ENCODE peak calls at places on chromosome 5, in seven cellular contexts. B is GM12878, T is K562, I is GM12892, V is H1, D is SK-N-SH, L is HepG2. E is an unnamed sample.

GRCh38 chr5:4994994-4995393 is 145.1 kb upstream of the ADAMTS16 start:
- DNase-seq in B (no peak), T (no peak), I (no peak), V (no peak), D (no peak), L (no peak), E (no peak)

GRCh38 chr5:141430332-141431113 is at the start of gene PCDHGA12:
- DNase-seq in B (peak), T (peak), I (no peak), V (no peak), D (no peak), L (peak), E (no peak)

GRCh38 chr5:77430726-77431125 is 61.4 kb downstream of the WDR41 start:
- DNase-seq in B (no peak), T (no peak), I (no peak), V (no peak), D (no peak), L (no peak), E (no peak)

GRCh38 chr5:56807698-56808097 is 7.7 kb upstream of the MAP3K1 start:
- DNase-seq in B (no peak), T (no peak), I (no peak), V (no peak), D (no peak), L (no peak), E (no peak)

GRCh38 chr5:74028406-74028805 is 402.4 kb downstream of the ARHGEF28 start:
- DNase-seq in B (no peak), T (no peak), I (no peak), V (no peak), D (no peak), L (no peak), E (no peak)

GRCh38 chr5:36300181-36300926 is 1.3 kb downstream of the RANBP3L start:
- DNase-seq in B (no peak), T (no peak), I (no peak), V (no peak), D (no peak), L (no peak), E (no peak)

GRCh38 chr5:142826741-142827492 is 56.7 kb downstream of the ARHGAP26 start:
- DNase-seq in B (no peak), T (no peak), I (no peak), V (no peak), D (no peak), L (no peak), E (no peak)

GRCh38 chr5:140182075-140182709 is 7.2 kb downstream of the CYSTM1 start:
- DNase-seq in B (no peak), T (no peak), I (no peak), V (no peak), D (no peak), L (no peak), E (no peak)

GRCh38 chr5:84623034-84623433 is 238.4 kb upstream of the EDIL3 start:
- DNase-seq in B (no peak), T (no peak), I (no peak), V (no peak), D (no peak), L (no peak), E (no peak)

GRCh38 chr5:6819521-6819920 is 106.3 kb downstream of the TENT4A start:
- DNase-seq in B (no peak), T (no peak), I (no peak), V (no peak), D (no peak), L (no peak), E (no peak)

GRCh38 chr5:151058891-151059611 is 21.8 kb downstream of the TNIP1 start:
- DNase-seq in B (no peak), T (no peak), I (no peak), V (no peak), D (no peak), L (no peak), E (no peak)

GRCh38 chr5:173834070-173834771 is 53.9 kb upstream of the CPEB4 start:
- DNase-seq in B (no peak), T (no peak), I (no peak), V (no peak), D (no peak), L (no peak), E (no peak)

GRCh38 chr5:10832987-10833386 is 72.0 kb upstream of the DAP start:
- DNase-seq in B (no peak), T (no peak), I (no peak), V (no peak), D (no peak), L (peak), E (no peak)

GRCh38 chr5:134026521-134027202 is 21.9 kb upstream of the VDAC1 start:
- DNase-seq in B (no peak), T (peak), I (peak), V (peak), D (peak), L (peak), E (peak)

GRCh38 chr5:176466245-176466871 is 18.2 kb downstream of the FAF2 start:
- DNase-seq in B (no peak), T (no peak), I (no peak), V (no peak), D (no peak), L (peak), E (no peak)

GRCh38 chr5:35026280-35026840 is 21.4 kb downstream of the AGXT2 start:
- DNase-seq in B (no peak), T (no peak), I (no peak), V (no peak), D (no peak), L (no peak), E (no peak)

GRCh38 chr5:149162401-149163084 is 21.2 kb downstream of the ABLIM3 start:
- DNase-seq in B (peak), T (no peak), I (no peak), V (no peak), D (no peak), L (peak), E (no peak)

GRCh38 chr5:102670224-102670836 is 84.8 kb upstream of the PAM start:
- DNase-seq in B (no peak), T (peak), I (no peak), V (peak), D (peak), L (peak), E (peak)

GRCh38 chr5:152072076-152072475 is 147.4 kb upstream of the GLRA1 start:
- DNase-seq in B (no peak), T (no peak), I (no peak), V (no peak), D (no peak), L (no peak), E (no peak)

GRCh38 chr5:181205735-181206401 is 872 bp upstream of the TRIM7 start:
- DNase-seq in B (no peak), T (no peak), I (no peak), V (no peak), D (no peak), L (no peak), E (no peak)

GRCh38 chr5:116571568-116572321 is 2.9 kb downstream of the SEMA6A start:
- DNase-seq in B (no peak), T (no peak), I (no peak), V (no peak), D (peak), L (peak), E (no peak)

GRCh38 chr5:133934822-133935793 is 33.3 kb downstream of the C5orf15 start:
- DNase-seq in B (no peak), T (no peak), I (no peak), V (no peak), D (no peak), L (no peak), E (no peak)

GRCh38 chr5:31130682-31131081 is 62.8 kb upstream of the CDH6 start:
- DNase-seq in B (no peak), T (no peak), I (no peak), V (no peak), D (no peak), L (no peak), E (no peak)

GRCh38 chr5:41095324-41096101 is 24.4 kb upstream of the MROH2B start:
- DNase-seq in B (no peak), T (no peak), I (no peak), V (no peak), D (no peak), L (no peak), E (no peak)

GRCh38 chr5:135053278-135053677 is 19.2 kb upstream of the PITX1 start:
- DNase-seq in B (peak), T (no peak), I (no peak), V (no peak), D (no peak), L (no peak), E (peak)

GRCh38 chr5:113274836-113275414 is 159.9 kb downstream of the TSSK1B start:
- DNase-seq in B (no peak), T (no peak), I (no peak), V (no peak), D (no peak), L (no peak), E (no peak)

GRCh38 chr5:92147263-92147662 is 764.1 kb upstream of the ARRDC3 start:
- DNase-seq in B (no peak), T (no peak), I (no peak), V (no peak), D (no peak), L (no peak), E (no peak)

GRCh38 chr5:36573441-36573840 is 33.0 kb upstream of the SLC1A3 start:
- DNase-seq in B (no peak), T (no peak), I (no peak), V (no peak), D (no peak), L (no peak), E (no peak)

GRCh38 chr5:133149333-133149732 is 97.5 kb downstream of the HSPA4 start:
- DNase-seq in B (no peak), T (no peak), I (no peak), V (no peak), D (peak), L (no peak), E (no peak)

GRCh38 chr5:58491216-58491892 is at the start of gene GAPT:
- DNase-seq in B (peak), T (no peak), I (no peak), V (no peak), D (no peak), L (no peak), E (peak)

GRCh38 chr5:58459860-58460726 is at the start of gene PLK2:
- DNase-seq in B (no peak), T (no peak), I (peak), V (peak), D (peak), L (peak), E (peak)

GRCh38 chr5:32600057-32600622 is 14.8 kb downstream of the SUB1 start:
- DNase-seq in B (no peak), T (no peak), I (no peak), V (no peak), D (no peak), L (no peak), E (no peak)

GRCh38 chr5:133742370-133743036 is 130.2 kb upstream of the FSTL4 start:
- DNase-seq in B (peak), T (no peak), I (no peak), V (no peak), D (no peak), L (no peak), E (no peak)

GRCh38 chr5:36502608-36503007 is 103.8 kb upstream of the SLC1A3 start:
- DNase-seq in B (no peak), T (no peak), I (no peak), V (no peak), D (no peak), L (no peak), E (no peak)

GRCh38 chr5:133552925-133553525 is 59.3 kb downstream of the FSTL4 start:
- DNase-seq in B (no peak), T (peak), I (peak), V (peak), D (peak), L (peak), E (peak)

GRCh38 chr5:123732261-123732660 is 220.3 kb downstream of the CSNK1G3 start:
- DNase-seq in B (no peak), T (no peak), I (no peak), V (no peak), D (no peak), L (no peak), E (no peak)

DNA sequence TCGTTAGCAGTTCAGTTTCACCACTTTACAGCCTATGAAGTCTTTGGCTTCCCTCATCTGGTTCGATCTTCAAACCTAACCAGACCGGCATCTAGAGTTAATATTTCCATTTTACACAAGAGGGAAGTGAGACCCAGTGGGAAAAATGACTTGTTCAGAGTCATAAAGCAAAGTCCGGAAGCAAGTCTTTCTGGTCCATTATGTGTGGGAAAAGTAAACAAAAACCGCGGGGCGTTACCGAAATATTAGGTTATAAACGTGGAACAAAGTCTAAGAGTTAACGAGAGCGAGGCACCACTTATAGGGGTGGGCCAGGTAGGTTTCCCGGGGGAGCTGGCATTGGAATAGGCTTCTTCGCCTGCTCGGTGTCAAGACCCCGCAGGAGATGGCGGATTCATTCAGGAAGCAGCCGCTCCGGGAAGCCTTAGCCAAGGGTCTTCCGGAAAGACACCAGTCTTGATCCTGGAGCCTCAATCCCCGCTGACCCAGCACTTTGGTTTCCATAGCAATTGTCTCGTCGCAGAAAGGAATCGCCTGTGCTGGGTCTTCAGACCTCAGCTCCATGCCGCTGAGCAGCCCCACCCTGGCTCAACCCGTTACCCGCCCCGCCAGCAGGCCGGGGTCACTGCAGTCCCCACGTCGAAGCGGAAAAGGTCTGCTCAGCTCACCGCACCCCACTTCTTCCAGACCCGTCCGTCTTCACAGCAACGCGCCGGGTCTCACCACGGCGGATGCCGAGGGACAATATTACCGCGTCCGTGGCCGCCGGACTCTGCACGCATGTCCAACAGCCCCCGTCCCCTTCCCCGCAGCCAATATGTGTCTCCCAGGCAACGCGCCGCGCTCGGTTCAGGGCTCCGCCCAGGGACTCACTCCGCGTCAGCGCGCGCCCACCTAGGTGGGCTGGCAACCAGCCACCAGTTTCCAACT is at the start of gene C5orf52:
- DNase-seq in B (peak), T (no peak), I (peak), V (no peak), D (peak), L (peak), E (peak)
- TF ChIP-seq POLR2AphosphoS5 in B (no peak), T (no peak), I (no peak), V (no peak), D (no peak), L (no peak), E (no peak)

DNA sequence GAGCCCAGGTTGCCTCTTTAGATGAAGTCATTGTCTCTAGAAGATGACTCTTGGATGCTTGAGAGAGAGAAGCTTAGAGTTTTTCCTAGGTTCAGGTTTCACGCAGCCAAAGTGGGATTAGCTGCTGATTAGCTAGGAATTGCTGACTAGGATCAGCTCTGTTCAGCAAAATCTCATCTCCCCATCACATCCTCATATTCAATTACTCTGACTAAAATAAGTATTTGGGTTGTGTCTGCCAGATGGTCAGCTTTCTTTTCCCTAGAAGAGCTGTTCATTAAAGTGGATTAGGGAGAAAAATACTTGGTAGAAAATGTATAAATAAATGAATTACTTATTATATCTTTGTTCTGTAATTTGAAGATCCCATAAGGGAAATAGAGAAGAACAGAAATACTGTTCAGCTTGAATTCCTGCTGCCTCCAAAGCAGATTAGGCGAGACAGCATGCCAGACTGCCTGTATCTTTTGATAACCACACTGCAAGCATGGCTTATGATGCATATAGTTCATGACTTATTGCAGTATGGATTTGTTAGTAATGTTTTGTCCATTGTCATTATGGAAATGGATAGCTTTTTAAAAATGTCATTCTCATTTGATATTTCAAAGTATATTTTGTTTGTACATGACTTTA is 184.8 kb upstream of the CD180 start:
- DNase-seq in B (no peak), T (no peak), I (no peak), V (no peak), D (peak), L (no peak), E (no peak)
- TF ChIP-seq TAF1 in B (no peak), T (no peak), I (no peak), V (no peak), D (no peak), L (no peak), E (no peak)

GRCh38 chr5:61274561-61274960 is 57.5 kb upstream of the ZSWIM6 start:
- DNase-seq in B (no peak), T (no peak), I (no peak), V (no peak), D (no peak), L (no peak), E (no peak)

GRCh38 chr5:61275841-61276240 is 56.2 kb upstream of the ZSWIM6 start:
- DNase-seq in B (no peak), T (no peak), I (no peak), V (no peak), D (no peak), L (no peak), E (no peak)

GRCh38 chr5:61277781-61278180 is 54.3 kb upstream of the ZSWIM6 start:
- DNase-seq in B (no peak), T (no peak), I (no peak), V (no peak), D (no peak), L (no peak), E (no peak)

GRCh38 chr5:61279725-61280124 is 52.3 kb upstream of the ZSWIM6 start:
- DNase-seq in B (no peak), T (no peak), I (no peak), V (no peak), D (no peak), L (no peak), E (no peak)

GRCh38 chr5:61277190-61277589 is 54.9 kb upstream of the ZSWIM6 start:
- DNase-seq in B (no peak), T (no peak), I (no peak), V (no peak), D (no peak), L (peak), E (no peak)
- TF ChIP-seq POLR2AphosphoS5 in B (no peak), T (no peak), I (no peak), V (no peak), D (no peak), L (no peak), E (no peak)

GRCh38 chr5:178249191-178249989 is 16.8 kb upstream of the PHYKPL start:
- DNase-seq in B (no peak), T (no peak), I (no peak), V (no peak), D (no peak), L (no peak), E (no peak)
- TF ChIP-seq TAF1 in B (no peak), T (no peak), I (no peak), V (no peak), D (no peak), L (no peak), E (no peak)

GRCh38 chr5:122384612-122385180 is 72.7 kb downstream of the SNCAIP start:
- DNase-seq in B (no peak), T (no peak), I (no peak), V (no peak), D (no peak), L (no peak), E (no peak)

GRCh38 chr5:122385786-122386185 is 73.7 kb downstream of the SNCAIP start:
- DNase-seq in B (no peak), T (no peak), I (no peak), V (no peak), D (no peak), L (no peak), E (no peak)

GRCh38 chr5:122390107-122390506 is 78.1 kb downstream of the SNCAIP start:
- DNase-seq in B (no peak), T (no peak), I (no peak), V (no peak), D (peak), L (no peak), E (no peak)

GRCh38 chr5:122385286-122385685 is 73.2 kb downstream of the SNCAIP start:
- DNase-seq in B (no peak), T (no peak), I (no peak), V (no peak), D (no peak), L (no peak), E (no peak)
- TF ChIP-seq POLR2AphosphoS5 in B (no peak), T (no peak), I (no peak), V (no peak), D (no peak), L (no peak), E (no peak)

GRCh38 chr5:16350816-16351215 is 114.8 kb downstream of the ZNF622 start:
- DNase-seq in B (no peak), T (no peak), I (no peak), V (no peak), D (no peak), L (no peak), E (no peak)

GRCh38 chr5:16346380-16346779 is 119.2 kb downstream of the ZNF622 start:
- DNase-seq in B (no peak), T (no peak), I (no peak), V (no peak), D (no peak), L (no peak), E (no peak)

GRCh38 chr5:16345454-16345853 is 120.1 kb downstream of the ZNF622 start:
- DNase-seq in B (no peak), T (peak), I (no peak), V (no peak), D (no peak), L (no peak), E (no peak)
- TF ChIP-seq TAF1 in B (no peak), T (no peak), I (no peak), V (no peak), D (no peak), L (no peak), E (no peak)

GRCh38 chr5:13477118-13477737 is 467.3 kb downstream of the DNAH5 start:
- DNase-seq in B (no peak), T (no peak), I (no peak), V (no peak), D (no peak), L (no peak), E (no peak)
- TF ChIP-seq POLR2AphosphoS5 in B (no peak), T (no peak), I (no peak), V (no peak), D (no peak), L (no peak), E (no peak)

DNA sequence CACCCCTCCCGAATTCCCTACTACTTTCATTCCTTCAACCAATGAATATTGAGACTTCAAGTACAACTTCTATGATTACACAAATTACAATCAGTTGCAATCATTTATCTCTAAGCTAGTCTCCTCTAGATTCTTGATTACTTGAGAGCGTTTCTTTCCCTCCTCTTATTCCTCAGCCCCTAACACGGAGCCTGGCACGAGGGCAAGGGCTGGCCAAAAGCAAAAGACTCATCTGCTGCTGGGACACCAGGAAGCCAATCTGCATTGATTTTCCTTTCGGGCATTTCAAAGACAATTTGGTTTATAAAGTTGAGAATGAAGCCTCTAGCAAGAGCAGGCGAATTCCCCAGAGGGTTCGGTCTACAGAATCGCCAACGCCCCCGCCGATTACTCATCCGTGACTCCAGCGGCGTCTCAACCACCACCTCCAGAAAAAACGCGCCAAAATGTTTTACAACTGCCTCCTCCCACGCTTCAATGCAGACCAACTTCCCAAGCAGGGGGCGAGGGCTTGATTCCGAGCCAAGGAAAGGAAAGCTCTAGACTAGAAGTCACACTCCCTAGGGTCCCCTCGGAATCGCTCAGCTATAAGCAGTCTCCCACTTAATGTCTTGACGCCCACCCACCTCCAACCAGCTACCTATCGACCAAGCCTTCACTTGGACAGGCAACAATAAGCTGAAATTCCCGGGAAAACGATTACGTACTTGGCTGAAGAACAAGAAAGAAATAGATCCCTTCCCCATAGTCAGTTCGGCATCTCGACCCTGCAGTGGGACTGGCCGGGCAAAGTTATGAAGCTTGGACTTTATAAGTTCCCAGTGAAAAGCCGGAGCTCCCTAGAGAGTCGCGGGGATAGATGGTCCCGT is 1.4 kb downstream of the PCSK1 start:
- DNase-seq in B (no peak), T (no peak), I (no peak), V (no peak), D (no peak), L (no peak), E (no peak)
- TF ChIP-seq TAF1 in B (no peak), T (no peak), I (no peak), V (no peak), D (no peak), L (no peak), E (no peak)